ENCODE peak calls at places on chromosomes 5 and 9, in eight cellular contexts. One of them, this sample, is unnamed.

GRCh38 chr9:105154723-105155191 is 89.7 kb upstream of the SLC44A1 start:
- DNase-seq in ovary: no peak
- DNase-seq in heart right ventricle: no peak
- DNase-seq in adrenal gland: peak; percentile 44
- DNase-seq in uterus: no peak
- DNase-seq in hepatocyte: no peak
- DNase-seq in CD4-positive, alpha-beta T cell: no peak
- DNase-seq in brain microvascular endothelial cell: no peak
- DNase-seq in this sample: peak; percentile 66

GRCh38 chr5:55241756-55242155 is 8.3 kb upstream of the CCNO start:
- DNase-seq in CD4-positive, alpha-beta T cell: no peak
- DNase-seq in heart right ventricle: no peak
- DNase-seq in adrenal gland: no peak
- DNase-seq in hepatocyte: peak; percentile 27
- DNase-seq in uterus: no peak
- DNase-seq in ovary: no peak
- DNase-seq in brain microvascular endothelial cell: no peak
- DNase-seq in this sample: no peak

GRCh38 chr5:55708732-55709131 is 3.4 kb downstream of the SLC38A9 start:
- DNase-seq in heart right ventricle: no peak
- DNase-seq in brain microvascular endothelial cell: no peak
- DNase-seq in uterus: no peak
- DNase-seq in ovary: no peak
- DNase-seq in CD4-positive, alpha-beta T cell: no peak
- DNase-seq in hepatocyte: no peak
- DNase-seq in adrenal gland: no peak
- DNase-seq in this sample: peak; percentile 65

GRCh38 chr5:169768416-169768815 is 131.3 kb downstream of the DOCK2 start:
- DNase-seq in CD4-positive, alpha-beta T cell: no peak
- DNase-seq in ovary: no peak
- DNase-seq in hepatocyte: no peak
- DNase-seq in brain microvascular endothelial cell: no peak
- DNase-seq in uterus: no peak
- DNase-seq in adrenal gland: no peak
- DNase-seq in heart right ventricle: no peak
- DNase-seq in this sample: no peak

GRCh38 chr5:178589180-178590140 is 733 bp downstream of the COL23A1 start:
- DNase-seq in CD4-positive, alpha-beta T cell: no peak
- DNase-seq in hepatocyte: peak; percentile 80
- DNase-seq in uterus: no peak
- DNase-seq in heart right ventricle: peak; percentile 43
- DNase-seq in ovary: peak; percentile 45
- DNase-seq in brain microvascular endothelial cell: no peak
- DNase-seq in adrenal gland: no peak
- DNase-seq in this sample: peak; percentile 24

GRCh38 chr5:154258531-154259217 is 68.1 kb downstream of the GALNT10 start:
- DNase-seq in brain microvascular endothelial cell: no peak
- DNase-seq in CD4-positive, alpha-beta T cell: no peak
- DNase-seq in adrenal gland: no peak
- DNase-seq in heart right ventricle: no peak
- DNase-seq in uterus: no peak
- DNase-seq in hepatocyte: peak; percentile 27
- DNase-seq in ovary: no peak
- DNase-seq in this sample: no peak

GRCh38 chr5:21685536-21685935 is 1167.6 kb downstream of the CDH12 start:
- DNase-seq in hepatocyte: peak; percentile 6
- DNase-seq in adrenal gland: no peak
- DNase-seq in uterus: no peak
- DNase-seq in brain microvascular endothelial cell: no peak
- DNase-seq in heart right ventricle: no peak
- DNase-seq in ovary: no peak
- DNase-seq in CD4-positive, alpha-beta T cell: no peak
- DNase-seq in this sample: peak; percentile 32

GRCh38 chr9:108869092-108869725 is 7.1 kb downstream of the ACTL7A start:
- DNase-seq in brain microvascular endothelial cell: peak; percentile 58
- DNase-seq in uterus: no peak
- DNase-seq in adrenal gland: no peak
- DNase-seq in hepatocyte: peak; percentile 64
- DNase-seq in CD4-positive, alpha-beta T cell: no peak
- DNase-seq in heart right ventricle: no peak
- DNase-seq in ovary: no peak
- DNase-seq in this sample: peak; percentile 99

GRCh38 chr5:64330728-64331231 is 165.1 kb downstream of the RNF180 start:
- DNase-seq in uterus: no peak
- DNase-seq in hepatocyte: no peak
- DNase-seq in adrenal gland: no peak
- DNase-seq in CD4-positive, alpha-beta T cell: no peak
- DNase-seq in heart right ventricle: peak; percentile 59
- DNase-seq in brain microvascular endothelial cell: no peak
- DNase-seq in ovary: no peak
- DNase-seq in this sample: no peak

GRCh38 chr5:72363146-72363802 is 43.1 kb downstream of the PTCD2 start:
- DNase-seq in hepatocyte: no peak
- DNase-seq in uterus: no peak
- DNase-seq in adrenal gland: no peak
- DNase-seq in CD4-positive, alpha-beta T cell: no peak
- DNase-seq in brain microvascular endothelial cell: peak; percentile 90
- DNase-seq in heart right ventricle: no peak
- DNase-seq in ovary: no peak
- DNase-seq in this sample: peak; percentile 74

GRCh38 chr9:34658461-34658860 is 4.0 kb downstream of the CCL27 start:
- DNase-seq in heart right ventricle: no peak
- DNase-seq in ovary: no peak
- DNase-seq in hepatocyte: peak; percentile 3
- DNase-seq in brain microvascular endothelial cell: no peak
- DNase-seq in adrenal gland: no peak
- DNase-seq in CD4-positive, alpha-beta T cell: no peak
- DNase-seq in uterus: no peak
- DNase-seq in this sample: no peak

GRCh38 chr9:136513191-136513590 is 30.4 kb upstream of the SEC16A start:
- DNase-seq in CD4-positive, alpha-beta T cell: no peak
- DNase-seq in uterus: no peak
- DNase-seq in hepatocyte: no peak
- DNase-seq in heart right ventricle: no peak
- DNase-seq in brain microvascular endothelial cell: no peak
- DNase-seq in ovary: no peak
- DNase-seq in adrenal gland: no peak
- DNase-seq in this sample: no peak

GRCh38 chr5:120293796-120294195 is 170.3 kb upstream of the PRR16 start:
- DNase-seq in adrenal gland: no peak
- DNase-seq in uterus: no peak
- DNase-seq in CD4-positive, alpha-beta T cell: no peak
- DNase-seq in heart right ventricle: no peak
- DNase-seq in brain microvascular endothelial cell: peak; percentile 12
- DNase-seq in ovary: no peak
- DNase-seq in hepatocyte: no peak
- DNase-seq in this sample: peak; percentile 71

GRCh38 chr9:131478421-131478868 is 24.3 kb upstream of the POMT1 start:
- DNase-seq in ovary: peak; percentile 69
- DNase-seq in hepatocyte: peak; percentile 59
- DNase-seq in brain microvascular endothelial cell: no peak
- DNase-seq in CD4-positive, alpha-beta T cell: peak; percentile 48
- DNase-seq in uterus: peak; percentile 46
- DNase-seq in adrenal gland: no peak
- DNase-seq in heart right ventricle: peak; percentile 53
- DNase-seq in this sample: peak; percentile 34

GRCh38 chr5:43769576-43770352 is 166.8 kb downstream of the NNT start:
- DNase-seq in hepatocyte: peak; percentile 16
- DNase-seq in adrenal gland: no peak
- DNase-seq in CD4-positive, alpha-beta T cell: no peak
- DNase-seq in ovary: no peak
- DNase-seq in brain microvascular endothelial cell: peak; percentile 79
- DNase-seq in uterus: peak; percentile 65
- DNase-seq in heart right ventricle: no peak
- DNase-seq in this sample: no peak

GRCh38 chr5:82358454-82358853 is 80.3 kb upstream of the RPS23 start:
- DNase-seq in brain microvascular endothelial cell: no peak
- DNase-seq in hepatocyte: no peak
- DNase-seq in uterus: no peak
- DNase-seq in CD4-positive, alpha-beta T cell: no peak
- DNase-seq in heart right ventricle: no peak
- DNase-seq in adrenal gland: no peak
- DNase-seq in ovary: no peak
- DNase-seq in this sample: no peak

GRCh38 chr9:114419796-114420195 is 32.0 kb upstream of the AKNA start:
- DNase-seq in brain microvascular endothelial cell: no peak
- DNase-seq in ovary: peak; percentile 19
- DNase-seq in adrenal gland: no peak
- DNase-seq in uterus: no peak
- DNase-seq in hepatocyte: no peak
- DNase-seq in CD4-positive, alpha-beta T cell: no peak
- DNase-seq in heart right ventricle: no peak
- DNase-seq in this sample: no peak

GRCh38 chr9:114416290-114416689 is 28.5 kb upstream of the AKNA start:
- DNase-seq in uterus: no peak
- DNase-seq in adrenal gland: no peak
- DNase-seq in heart right ventricle: no peak
- DNase-seq in brain microvascular endothelial cell: no peak
- DNase-seq in hepatocyte: no peak
- DNase-seq in ovary: no peak
- DNase-seq in CD4-positive, alpha-beta T cell: no peak
- DNase-seq in this sample: no peak

GRCh38 chr9:114413909-114414308 is 26.1 kb upstream of the AKNA start:
- DNase-seq in heart right ventricle: no peak
- DNase-seq in ovary: peak; percentile 63
- DNase-seq in hepatocyte: no peak
- DNase-seq in brain microvascular endothelial cell: peak; percentile 76
- DNase-seq in adrenal gland: peak; percentile 52
- DNase-seq in uterus: no peak
- DNase-seq in CD4-positive, alpha-beta T cell: no peak
- DNase-seq in this sample: no peak

GRCh38 chr9:114418053-114418452 is 30.3 kb upstream of the AKNA start:
- DNase-seq in uterus: no peak
- DNase-seq in hepatocyte: no peak
- DNase-seq in adrenal gland: no peak
- DNase-seq in brain microvascular endothelial cell: no peak
- DNase-seq in heart right ventricle: no peak
- DNase-seq in ovary: peak; percentile 23
- DNase-seq in CD4-positive, alpha-beta T cell: no peak
- DNase-seq in this sample: no peak

DNA sequence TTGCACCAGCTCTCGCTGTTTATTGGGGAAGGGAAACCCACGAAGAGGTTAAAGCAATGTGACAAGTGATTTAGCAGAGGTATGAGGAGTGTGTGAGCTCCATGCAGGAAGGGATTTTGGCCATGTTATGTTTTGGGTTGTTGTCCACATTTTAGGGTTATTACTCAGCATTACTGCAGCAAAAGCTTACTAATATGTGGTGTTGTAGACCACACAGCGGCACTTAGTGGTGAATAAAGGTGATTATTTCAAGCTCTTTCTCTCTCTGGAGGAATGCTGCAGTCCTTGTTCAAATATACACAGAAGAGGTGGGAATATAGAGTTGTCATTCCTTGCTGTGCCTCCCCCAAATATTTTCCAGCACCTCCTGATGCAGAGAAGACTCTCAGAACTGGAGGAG is 29.7 kb upstream of the AKNA start:
- DNase-seq in adrenal gland: no peak
- DNase-seq in ovary: no peak
- DNase-seq in uterus: no peak
- DNase-seq in hepatocyte: no peak
- DNase-seq in CD4-positive, alpha-beta T cell: no peak
- DNase-seq in brain microvascular endothelial cell: peak; percentile 23
- DNase-seq in heart right ventricle: no peak
- DNase-seq in this sample: peak; percentile 34
- TF ChIP-seq CTCF in adrenal gland: no peak
- TF ChIP-seq CTCF in ovary: no peak
- TF ChIP-seq CTCF in uterus: no peak
- TF ChIP-seq CTCF in hepatocyte: no peak
- TF ChIP-seq CTCF in CD4-positive, alpha-beta T cell: no peak
- TF ChIP-seq CTCF in brain microvascular endothelial cell: no peak
- TF ChIP-seq CTCF in heart right ventricle: no peak
- TF ChIP-seq CTCF in this sample: no peak

GRCh38 chr9:7451062-7451461 is 348.5 kb downstream of the DMAC1 start:
- DNase-seq in ovary: no peak
- DNase-seq in adrenal gland: no peak
- DNase-seq in heart right ventricle: no peak
- DNase-seq in uterus: no peak
- DNase-seq in hepatocyte: no peak
- DNase-seq in brain microvascular endothelial cell: no peak
- DNase-seq in CD4-positive, alpha-beta T cell: no peak
- DNase-seq in this sample: no peak

GRCh38 chr9:7454490-7455110 is 345.0 kb downstream of the DMAC1 start:
- DNase-seq in heart right ventricle: no peak
- DNase-seq in hepatocyte: no peak
- DNase-seq in CD4-positive, alpha-beta T cell: no peak
- DNase-seq in ovary: no peak
- DNase-seq in adrenal gland: no peak
- DNase-seq in brain microvascular endothelial cell: no peak
- DNase-seq in uterus: no peak
- DNase-seq in this sample: no peak

GRCh38 chr9:7452378-7452777 is 347.2 kb downstream of the DMAC1 start:
- DNase-seq in brain microvascular endothelial cell: no peak
- DNase-seq in hepatocyte: no peak
- DNase-seq in uterus: no peak
- DNase-seq in adrenal gland: no peak
- DNase-seq in CD4-positive, alpha-beta T cell: no peak
- DNase-seq in heart right ventricle: no peak
- DNase-seq in ovary: no peak
- DNase-seq in this sample: no peak
- H3K27ac ChIP-seq in brain microvascular endothelial cell: no peak overlapping the region
- H3K27ac ChIP-seq in hepatocyte: no peak overlapping the region
- H3K27ac ChIP-seq in uterus: no peak overlapping the region
- H3K27ac ChIP-seq in adrenal gland: no peak overlapping the region
- H3K27ac ChIP-seq in CD4-positive, alpha-beta T cell: no peak overlapping the region
- H3K27ac ChIP-seq in heart right ventricle: no peak overlapping the region
- H3K27ac ChIP-seq in ovary: no peak overlapping the region
- H3K27ac ChIP-seq in this sample: no peak overlapping the region

DNA sequence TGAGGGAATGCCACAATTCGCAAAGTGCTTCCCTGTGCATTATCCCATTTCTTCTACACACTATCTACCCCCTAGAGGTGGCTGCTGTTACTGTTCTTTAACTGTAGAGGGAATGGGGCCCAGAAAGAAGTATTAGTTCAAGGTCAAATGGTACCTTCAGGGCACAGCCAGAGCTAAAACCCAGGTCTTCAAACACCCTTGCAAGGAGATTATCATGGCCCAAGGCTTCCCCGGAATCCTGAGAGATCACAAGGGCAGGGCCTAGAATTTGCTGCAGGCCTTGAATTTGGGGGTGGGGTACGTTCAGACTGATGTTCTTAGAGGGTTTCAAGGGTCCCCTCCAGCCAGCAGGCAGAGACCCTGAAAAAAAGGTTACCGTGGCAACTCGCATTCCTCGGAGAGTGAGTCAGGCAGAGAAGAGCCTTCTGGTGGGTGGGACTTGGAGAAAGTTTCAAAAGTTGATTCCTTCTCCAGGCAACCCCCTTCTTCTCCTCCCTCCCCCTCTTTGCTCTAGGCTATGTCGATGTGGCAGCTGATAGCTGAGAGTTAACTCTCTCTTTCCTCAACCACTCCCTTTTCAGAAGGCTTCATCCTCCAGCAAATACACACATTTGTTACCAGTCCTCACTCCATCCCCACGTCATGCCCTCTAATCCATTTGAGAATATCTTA is 1.9 kb downstream of the SPARC start:
- DNase-seq in brain microvascular endothelial cell: peak; percentile 94
- DNase-seq in hepatocyte: peak; percentile 94
- DNase-seq in uterus: peak; percentile 87
- DNase-seq in adrenal gland: peak; percentile 88
- DNase-seq in heart right ventricle: no peak
- DNase-seq in CD4-positive, alpha-beta T cell: no peak
- DNase-seq in ovary: peak; percentile 69
- DNase-seq in this sample: peak; percentile 84
- TF ChIP-seq CTCF in brain microvascular endothelial cell: peak; percentile 45
- TF ChIP-seq CTCF in hepatocyte: peak; percentile 37
- TF ChIP-seq CTCF in uterus: no peak
- TF ChIP-seq CTCF in adrenal gland: peak; percentile 32
- TF ChIP-seq CTCF in heart right ventricle: peak; percentile 26
- TF ChIP-seq CTCF in CD4-positive, alpha-beta T cell: no peak
- TF ChIP-seq CTCF in ovary: no peak
- TF ChIP-seq CTCF in this sample: no peak

GRCh38 chr9:121987312-121987711 is 105.8 kb downstream of the TTLL11 start:
- DNase-seq in uterus: no peak
- DNase-seq in ovary: no peak
- DNase-seq in hepatocyte: no peak
- DNase-seq in heart right ventricle: no peak
- DNase-seq in CD4-positive, alpha-beta T cell: no peak
- DNase-seq in adrenal gland: no peak
- DNase-seq in brain microvascular endothelial cell: no peak
- DNase-seq in this sample: no peak
- H3K27ac ChIP-seq in uterus: no peak overlapping the region
- H3K27ac ChIP-seq in ovary: no peak overlapping the region
- H3K27ac ChIP-seq in hepatocyte: no peak overlapping the region
- H3K27ac ChIP-seq in heart right ventricle: peak overlapping the region; percentile 76
- H3K27ac ChIP-seq in CD4-positive, alpha-beta T cell: no peak overlapping the region
- H3K27ac ChIP-seq in adrenal gland: no peak overlapping the region
- H3K27ac ChIP-seq in brain microvascular endothelial cell: no peak overlapping the region
- H3K27ac ChIP-seq in this sample: no peak overlapping the region